ENCODE peak calls at places on chromosomes 13 and 19, in five cellular contexts. P is Right ventricle myocardium inferior; D is cardiac muscle cell; L is NCI-H69; K is effector memory CD8-positive, alpha-beta T cell. F is an unnamed sample.

GRCh38 chr19:2253106-2254051 is 2.8 kb downstream of the JSRP1 start:
- DNase-seq in P (no peak), L (peak), D (peak), K (peak), F (no peak)

GRCh38 chr13:45301263-45301662 is 39.7 kb downstream of the TPT1 start:
- DNase-seq in P (no peak), D (no peak), K (no peak), L (no peak), F (no peak)

GRCh38 chr19:37594982-37595382 is 306 bp downstream of the ZNF540 start:
- DNase-seq in D (no peak), L (peak), P (peak), K (peak), F (no peak)

GRCh38 chr19:7856277-7856581 is 18.0 kb downstream of the PRR36 start:
- DNase-seq in L (peak), K (no peak), D (no peak), P (no peak), F (no peak)

GRCh38 chr13:67227131-67227983 is 2.8 kb downstream of the PCDH9 start:
- DNase-seq in P (no peak), L (peak), D (no peak), K (no peak), F (no peak)

GRCh38 chr19:27776020-27776419 is 1436.9 kb downstream of the UQCRFS1 start:
- DNase-seq in P (no peak), K (no peak), D (no peak), L (no peak), F (no peak)

GRCh38 chr13:64239372-64239771 is 2823.7 kb upstream of the PCDH20 start:
- DNase-seq in K (no peak), L (no peak), D (no peak), P (no peak), F (no peak)

GRCh38 chr13:39963612-39964011 is 308.1 kb downstream of the COG6 start:
- DNase-seq in L (no peak), D (no peak), P (no peak), K (no peak), F (no peak)

GRCh38 chr13:42377640-42378382 is 105.9 kb downstream of the AKAP11 start:
- DNase-seq in P (no peak), D (no peak), L (peak), K (no peak), F (no peak)

GRCh38 chr19:52735734-52736133 is 890 bp upstream of the ZNF611 start:
- DNase-seq in D (peak), P (peak), K (no peak), L (peak), F (peak)

GRCh38 chr19:23481043-23481442 is 85.8 kb upstream of the ZNF91 start:
- DNase-seq in D (no peak), L (no peak), K (no peak), P (no peak), F (no peak)

F was measured in iPS DF 6.9.